ENCODE peak calls at places on chromosomes 16 and 17, in four cellular contexts. P is DMS153, C is hypothalamus, R is H9. J is an unnamed sample.

GRCh38 chr16:50585331-50585776 is 37.2 kb downstream of the NKD1 start:
- DNase-seq in P (no peak), C (no peak), R (no peak), J (no peak)

GRCh38 chr16:12625068-12625467 is 178.6 kb downstream of the CPPED1 start:
- DNase-seq in P (no peak), C (no peak), R (peak; percentile 42), J (no peak)

GRCh38 chr17:40442392-40443195 is 656 bp upstream of the IGFBP4 start:
- DNase-seq in P (peak; percentile 34), C (no peak), R (peak; percentile 67), J (no peak)

GRCh38 chr17:29844339-29845048 is 85.5 kb downstream of the SSH2 start:
- DNase-seq in P (no peak), C (no peak), R (no peak), J (no peak)

GRCh38 chr16:67182288-67182687 is 1.5 kb downstream of the MATCAP1 start:
- DNase-seq in P (no peak), C (no peak), R (no peak), J (no peak)

GRCh38 chr16:1537138-1537577 is 3.7 kb downstream of the TMEM204 start:
- DNase-seq in P (no peak), C (no peak), R (no peak), J (no peak)

GRCh38 chr16:50259334-50260205 is 6.8 kb upstream of the ADCY7 start:
- DNase-seq in P (no peak), C (no peak), R (no peak), J (peak; percentile 19)

GRCh38 chr17:28501421-28502284 is 4.5 kb upstream of the FOXN1 start:
- DNase-seq in P (no peak), C (no peak), R (no peak), J (no peak)

GRCh38 chr17:63641678-63642077 is 19.5 kb downstream of the MAP3K3 start:
- DNase-seq in P (no peak), C (no peak), R (no peak), J (no peak)